ENCODE peak calls at places on chromosomes 16 and 17, in ten cellular contexts. One of them, this sample, is unnamed.

GRCh38 chr17:42016411-42016831 is 818 bp downstream of the DNAJC7 start:
- DNase-seq in cardiac fibroblast: no peak
- DNase-seq in NCI-H1092: no peak
- DNase-seq in GM03348: peak; percentile 32
- DNase-seq in activated CD8-positive, alpha-beta memory T cell treated with anti-CD3 and anti-CD28 coated beads for 24 hours: peak; percentile 65
- DNase-seq in nephron progenitor cell: no peak
- DNase-seq in activated CD4-positive, alpha-beta T cell treated with anti-CD3 and anti-CD28 coated beads, Interleukin-2, amount 50 U/mL, for 48 hours: peak; percentile 30
- DNase-seq in RCC 7860: no peak
- DNase-seq in endodermal cell: peak; percentile 72
- DNase-seq in NCI-H2081: no peak
- DNase-seq in this sample: no peak

GRCh38 chr17:49968380-49969133 is 433 bp upstream of the DLX4 start:
- DNase-seq in cardiac fibroblast: peak; percentile 73
- DNase-seq in NCI-H1092: peak; percentile 10
- DNase-seq in GM03348: peak; percentile 87
- DNase-seq in activated CD8-positive, alpha-beta memory T cell treated with anti-CD3 and anti-CD28 coated beads for 24 hours: peak; percentile 87
- DNase-seq in nephron progenitor cell: peak; percentile 88
- DNase-seq in activated CD4-positive, alpha-beta T cell treated with anti-CD3 and anti-CD28 coated beads, Interleukin-2, amount 50 U/mL, for 48 hours: peak; percentile 82
- DNase-seq in RCC 7860: peak; percentile 54
- DNase-seq in endodermal cell: peak; percentile 98
- DNase-seq in NCI-H2081: peak; percentile 50
- DNase-seq in this sample: peak; percentile 68

GRCh38 chr16:31713945-31714898 is 159.4 kb upstream of the ZNF267 start:
- DNase-seq in cardiac fibroblast: peak; percentile 9
- DNase-seq in NCI-H1092: no peak
- DNase-seq in GM03348: peak; percentile 1
- DNase-seq in activated CD8-positive, alpha-beta memory T cell treated with anti-CD3 and anti-CD28 coated beads for 24 hours: peak; percentile 60
- DNase-seq in nephron progenitor cell: no peak
- DNase-seq in activated CD4-positive, alpha-beta T cell treated with anti-CD3 and anti-CD28 coated beads, Interleukin-2, amount 50 U/mL, for 48 hours: no peak
- DNase-seq in RCC 7860: no peak
- DNase-seq in endodermal cell: peak; percentile 90
- DNase-seq in NCI-H2081: no peak
- DNase-seq in this sample: no peak

GRCh38 chr17:34703533-34703932 is 124.2 kb downstream of the TMEM132E start:
- DNase-seq in cardiac fibroblast: peak; percentile 28
- DNase-seq in NCI-H1092: no peak
- DNase-seq in GM03348: peak; percentile 33
- DNase-seq in activated CD8-positive, alpha-beta memory T cell treated with anti-CD3 and anti-CD28 coated beads for 24 hours: no peak
- DNase-seq in nephron progenitor cell: peak; percentile 93
- DNase-seq in activated CD4-positive, alpha-beta T cell treated with anti-CD3 and anti-CD28 coated beads, Interleukin-2, amount 50 U/mL, for 48 hours: peak; percentile 41
- DNase-seq in RCC 7860: peak; percentile 10
- DNase-seq in endodermal cell: peak; percentile 96
- DNase-seq in NCI-H2081: no peak
- DNase-seq in this sample: peak; percentile 54

GRCh38 chr17:39916918-39917317 is 1.5 kb downstream of the GSDMB start:
- DNase-seq in cardiac fibroblast: peak; percentile 18
- DNase-seq in NCI-H1092: no peak
- DNase-seq in GM03348: no peak
- DNase-seq in activated CD8-positive, alpha-beta memory T cell treated with anti-CD3 and anti-CD28 coated beads for 24 hours: no peak
- DNase-seq in nephron progenitor cell: no peak
- DNase-seq in activated CD4-positive, alpha-beta T cell treated with anti-CD3 and anti-CD28 coated beads, Interleukin-2, amount 50 U/mL, for 48 hours: no peak
- DNase-seq in RCC 7860: no peak
- DNase-seq in endodermal cell: no peak
- DNase-seq in NCI-H2081: no peak
- DNase-seq in this sample: no peak

GRCh38 chr17:31695456-31696090 is 163.5 kb downstream of the COPRS start:
- DNase-seq in cardiac fibroblast: peak; percentile 39
- DNase-seq in NCI-H1092: no peak
- DNase-seq in GM03348: peak; percentile 60
- DNase-seq in activated CD8-positive, alpha-beta memory T cell treated with anti-CD3 and anti-CD28 coated beads for 24 hours: no peak
- DNase-seq in nephron progenitor cell: no peak
- DNase-seq in activated CD4-positive, alpha-beta T cell treated with anti-CD3 and anti-CD28 coated beads, Interleukin-2, amount 50 U/mL, for 48 hours: no peak
- DNase-seq in RCC 7860: no peak
- DNase-seq in endodermal cell: no peak
- DNase-seq in NCI-H2081: no peak
- DNase-seq in this sample: no peak

GRCh38 chr17:56597495-56597990 is 4.0 kb downstream of the NOG start:
- DNase-seq in cardiac fibroblast: no peak
- DNase-seq in NCI-H1092: no peak
- DNase-seq in GM03348: peak; percentile 44
- DNase-seq in activated CD8-positive, alpha-beta memory T cell treated with anti-CD3 and anti-CD28 coated beads for 24 hours: no peak
- DNase-seq in nephron progenitor cell: peak; percentile 75
- DNase-seq in activated CD4-positive, alpha-beta T cell treated with anti-CD3 and anti-CD28 coated beads, Interleukin-2, amount 50 U/mL, for 48 hours: peak; percentile 24
- DNase-seq in RCC 7860: peak; percentile 56
- DNase-seq in endodermal cell: peak; percentile 85
- DNase-seq in NCI-H2081: no peak
- DNase-seq in this sample: no peak

GRCh38 chr16:16014329-16015224 is 65.2 kb downstream of the ABCC1 start:
- DNase-seq in cardiac fibroblast: peak; percentile 72
- DNase-seq in NCI-H1092: peak; percentile 20
- DNase-seq in GM03348: peak; percentile 43
- DNase-seq in activated CD8-positive, alpha-beta memory T cell treated with anti-CD3 and anti-CD28 coated beads for 24 hours: no peak
- DNase-seq in nephron progenitor cell: no peak
- DNase-seq in activated CD4-positive, alpha-beta T cell treated with anti-CD3 and anti-CD28 coated beads, Interleukin-2, amount 50 U/mL, for 48 hours: no peak
- DNase-seq in RCC 7860: no peak
- DNase-seq in endodermal cell: no peak
- DNase-seq in NCI-H2081: peak; percentile 39
- DNase-seq in this sample: no peak

GRCh38 chr17:3049705-3050295 is 13.6 kb downstream of the OR1D5 start:
- DNase-seq in cardiac fibroblast: peak; percentile 21
- DNase-seq in NCI-H1092: no peak
- DNase-seq in GM03348: no peak
- DNase-seq in activated CD8-positive, alpha-beta memory T cell treated with anti-CD3 and anti-CD28 coated beads for 24 hours: peak; percentile 50
- DNase-seq in nephron progenitor cell: no peak
- DNase-seq in activated CD4-positive, alpha-beta T cell treated with anti-CD3 and anti-CD28 coated beads, Interleukin-2, amount 50 U/mL, for 48 hours: no peak
- DNase-seq in RCC 7860: no peak
- DNase-seq in endodermal cell: peak; percentile 49
- DNase-seq in NCI-H2081: no peak
- DNase-seq in this sample: no peak

GRCh38 chr17:81859906-81860755 is at the start of gene P4HB:
- DNase-seq in cardiac fibroblast: no peak
- DNase-seq in NCI-H1092: no peak
- DNase-seq in GM03348: peak; percentile 36
- DNase-seq in activated CD8-positive, alpha-beta memory T cell treated with anti-CD3 and anti-CD28 coated beads for 24 hours: peak; percentile 95
- DNase-seq in nephron progenitor cell: peak; percentile 95
- DNase-seq in activated CD4-positive, alpha-beta T cell treated with anti-CD3 and anti-CD28 coated beads, Interleukin-2, amount 50 U/mL, for 48 hours: peak; percentile 28
- DNase-seq in RCC 7860: no peak
- DNase-seq in endodermal cell: no peak
- DNase-seq in NCI-H2081: no peak
- DNase-seq in this sample: no peak

GRCh38 chr16:89170346-89171215 is 967 bp upstream of the CDH15 start:
- DNase-seq in cardiac fibroblast: no peak
- DNase-seq in NCI-H1092: peak; percentile 28
- DNase-seq in GM03348: no peak
- DNase-seq in activated CD8-positive, alpha-beta memory T cell treated with anti-CD3 and anti-CD28 coated beads for 24 hours: no peak
- DNase-seq in nephron progenitor cell: no peak
- DNase-seq in activated CD4-positive, alpha-beta T cell treated with anti-CD3 and anti-CD28 coated beads, Interleukin-2, amount 50 U/mL, for 48 hours: peak; percentile 38
- DNase-seq in RCC 7860: no peak
- DNase-seq in endodermal cell: peak; percentile 92
- DNase-seq in NCI-H2081: no peak
- DNase-seq in this sample: no peak

GRCh38 chr17:80773243-80773991 is 218.2 kb upstream of the CHMP6 start:
- DNase-seq in cardiac fibroblast: no peak
- DNase-seq in NCI-H1092: peak; percentile 86
- DNase-seq in GM03348: peak; percentile 19
- DNase-seq in activated CD8-positive, alpha-beta memory T cell treated with anti-CD3 and anti-CD28 coated beads for 24 hours: no peak
- DNase-seq in nephron progenitor cell: no peak
- DNase-seq in activated CD4-positive, alpha-beta T cell treated with anti-CD3 and anti-CD28 coated beads, Interleukin-2, amount 50 U/mL, for 48 hours: no peak
- DNase-seq in RCC 7860: no peak
- DNase-seq in endodermal cell: peak; percentile 81
- DNase-seq in NCI-H2081: peak; percentile 66
- DNase-seq in this sample: no peak

GRCh38 chr17:71486171-71486740 is 634.6 kb upstream of the SOX9 start:
- DNase-seq in cardiac fibroblast: peak; percentile 64
- DNase-seq in NCI-H1092: no peak
- DNase-seq in GM03348: no peak
- DNase-seq in activated CD8-positive, alpha-beta memory T cell treated with anti-CD3 and anti-CD28 coated beads for 24 hours: no peak
- DNase-seq in nephron progenitor cell: no peak
- DNase-seq in activated CD4-positive, alpha-beta T cell treated with anti-CD3 and anti-CD28 coated beads, Interleukin-2, amount 50 U/mL, for 48 hours: no peak
- DNase-seq in RCC 7860: no peak
- DNase-seq in endodermal cell: no peak
- DNase-seq in NCI-H2081: no peak
- DNase-seq in this sample: no peak

GRCh38 chr17:73551756-73552155 is 92.5 kb downstream of the SDK2 start:
- DNase-seq in cardiac fibroblast: no peak
- DNase-seq in NCI-H1092: no peak
- DNase-seq in GM03348: no peak
- DNase-seq in activated CD8-positive, alpha-beta memory T cell treated with anti-CD3 and anti-CD28 coated beads for 24 hours: peak; percentile 60
- DNase-seq in nephron progenitor cell: no peak
- DNase-seq in activated CD4-positive, alpha-beta T cell treated with anti-CD3 and anti-CD28 coated beads, Interleukin-2, amount 50 U/mL, for 48 hours: peak; percentile 26
- DNase-seq in RCC 7860: no peak
- DNase-seq in endodermal cell: peak; percentile 87
- DNase-seq in NCI-H2081: no peak
- DNase-seq in this sample: no peak

GRCh38 chr17:2174471-2175293 is 119.8 kb downstream of the HIC1 start:
- DNase-seq in cardiac fibroblast: peak; percentile 98
- DNase-seq in NCI-H1092: peak; percentile 10
- DNase-seq in GM03348: peak; percentile 67
- DNase-seq in activated CD8-positive, alpha-beta memory T cell treated with anti-CD3 and anti-CD28 coated beads for 24 hours: no peak
- DNase-seq in nephron progenitor cell: peak; percentile 43
- DNase-seq in activated CD4-positive, alpha-beta T cell treated with anti-CD3 and anti-CD28 coated beads, Interleukin-2, amount 50 U/mL, for 48 hours: no peak
- DNase-seq in RCC 7860: no peak
- DNase-seq in endodermal cell: no peak
- DNase-seq in NCI-H2081: no peak
- DNase-seq in this sample: no peak

GRCh38 chr17:81322271-81323082 is 27.4 kb upstream of the SLC38A10 start:
- DNase-seq in cardiac fibroblast: peak; percentile 27
- DNase-seq in NCI-H1092: no peak
- DNase-seq in GM03348: peak; percentile 70
- DNase-seq in activated CD8-positive, alpha-beta memory T cell treated with anti-CD3 and anti-CD28 coated beads for 24 hours: no peak
- DNase-seq in nephron progenitor cell: no peak
- DNase-seq in activated CD4-positive, alpha-beta T cell treated with anti-CD3 and anti-CD28 coated beads, Interleukin-2, amount 50 U/mL, for 48 hours: peak; percentile 63
- DNase-seq in RCC 7860: no peak
- DNase-seq in endodermal cell: peak; percentile 87
- DNase-seq in NCI-H2081: no peak
- DNase-seq in this sample: peak; percentile 66